ENCODE peak calls at places on chromosomes 7 and 10, in six cellular contexts. O is stomach, S is SJSA1, K is hepatocyte, Z is neuronal stem cell, B is lower leg skin. Q is an unnamed sample.

GRCh38 chr10:70320751-70321150 is 36.9 kb upstream of the NPFFR1 start:
- DNase-seq in O (no peak), K (no peak), B (no peak), Z (no peak), S (no peak), Q (no peak)

GRCh38 chr10:70125918-70126590 is 6.6 kb downstream of the AIFM2 start:
- DNase-seq in Z (no peak), K (no peak), B (no peak), S (no peak), O (no peak), Q (no peak)

GRCh38 chr7:47470567-47471357 is 111.1 kb downstream of the TNS3 start:
- DNase-seq in B (no peak), Z (no peak), O (peak), S (no peak), K (peak), Q (no peak)

GRCh38 chr7:131513245-131514061 is 43.0 kb downstream of the PODXL start:
- DNase-seq in K (peak), O (peak), S (peak), Z (peak), B (peak), Q (peak)

GRCh38 chr10:115956225-115957009 is 316.6 kb downstream of the GFRA1 start:
- DNase-seq in K (no peak), O (no peak), S (no peak), B (no peak), Z (no peak), Q (peak)

GRCh38 chr10:116084166-116084565 is 188.8 kb downstream of the GFRA1 start:
- DNase-seq in K (no peak), B (no peak), Z (no peak), S (no peak), O (no peak), Q (no peak)

GRCh38 chr7:746074-747061 is 19.3 kb upstream of the PRKAR1B start:
- DNase-seq in Z (no peak), K (no peak), O (no peak), B (no peak), S (no peak), Q (no peak)

GRCh38 chr7:130996841-130997231 is 262.8 kb upstream of the KLF14 start:
- DNase-seq in Z (no peak), K (peak), O (peak), S (no peak), B (no peak), Q (peak)

GRCh38 chr7:45712057-45712689 is 138.0 kb downstream of the ADCY1 start:
- DNase-seq in O (no peak), S (peak), K (peak), B (no peak), Z (no peak), Q (no peak)

GRCh38 chr10:122981066-122981464 is 864 bp downstream of the PSTK start:
- DNase-seq in K (peak), B (no peak), Z (peak), S (no peak), O (no peak), Q (peak)

GRCh38 chr10:99859585-99859984 is 77.1 kb downstream of the ABCC2 start:
- DNase-seq in O (no peak), Z (no peak), K (peak), S (no peak), B (no peak), Q (no peak)

GRCh38 chr10:119207713-119208552 is 562 bp downstream of the GRK5 start:
- DNase-seq in O (peak), B (peak), S (peak), K (peak), Z (peak), Q (peak)

GRCh38 chr10:14587540-14588083 is 187.1 kb downstream of the FAM107B start:
- DNase-seq in B (no peak), O (no peak), Z (no peak), K (no peak), S (no peak), Q (no peak)

GRCh38 chr7:82109288-82109687 is 334.3 kb downstream of the CACNA2D1 start:
- DNase-seq in S (no peak), O (no peak), B (no peak), Z (no peak), K (no peak), Q (peak)

GRCh38 chr7:133887459-133887858 is 239.7 kb upstream of the LRGUK start:
- DNase-seq in K (no peak), Z (no peak), B (no peak), S (no peak), O (no peak), Q (no peak)

GRCh38 chr10:49841615-49842180 is 79.6 kb upstream of the OGDHL start:
- DNase-seq in S (no peak), B (no peak), Z (no peak), O (no peak), K (no peak), Q (no peak)

GRCh38 chr10:43308986-43309385 is 42.1 kb upstream of the RASGEF1A start:
- DNase-seq in S (no peak), K (no peak), B (no peak), O (no peak), Z (no peak), Q (no peak)

GRCh38 chr10:33032354-33033254 is 74.6 kb upstream of the ITGB1 start:
- DNase-seq in O (no peak), S (no peak), K (no peak), Z (no peak), B (no peak), Q (peak)

GRCh38 chr10:73814896-73815718 is 3.7 kb upstream of the NDST2 start:
- DNase-seq in S (no peak), Z (no peak), O (no peak), B (no peak), K (no peak), Q (peak)

GRCh38 chr7:108525327-108525984 is 479 bp downstream of the PNPLA8 start:
- DNase-seq in K (peak), S (no peak), Z (no peak), B (no peak), O (no peak), Q (peak)

GRCh38 chr7:120014920-120015465 is 258.0 kb upstream of the KCND2 start:
- DNase-seq in S (no peak), Z (peak), B (no peak), O (no peak), K (no peak), Q (no peak)

GRCh38 chr7:80749270-80749669 is 110.8 kb downstream of the CD36 start:
- DNase-seq in S (no peak), Z (no peak), O (no peak), B (no peak), K (no peak), Q (no peak)

GRCh38 chr7:70044525-70044924 is 446.2 kb downstream of the AUTS2 start:
- DNase-seq in K (no peak), O (no peak), Z (no peak), S (no peak), B (no peak), Q (no peak)

GRCh38 chr10:60237977-60238376 is 151.7 kb downstream of the ANK3 start:
- DNase-seq in K (no peak), O (no peak), S (no peak), B (no peak), Z (no peak), Q (peak)

GRCh38 chr7:24793982-24794648 is 36.9 kb upstream of the GSDME start:
- DNase-seq in K (no peak), Z (no peak), B (no peak), O (no peak), S (no peak), Q (no peak)

GRCh38 chr7:145860809-145861208 is 255.8 kb upstream of the CNTNAP2 start:
- DNase-seq in Z (no peak), B (no peak), K (no peak), O (no peak), S (no peak), Q (no peak)

DNA sequence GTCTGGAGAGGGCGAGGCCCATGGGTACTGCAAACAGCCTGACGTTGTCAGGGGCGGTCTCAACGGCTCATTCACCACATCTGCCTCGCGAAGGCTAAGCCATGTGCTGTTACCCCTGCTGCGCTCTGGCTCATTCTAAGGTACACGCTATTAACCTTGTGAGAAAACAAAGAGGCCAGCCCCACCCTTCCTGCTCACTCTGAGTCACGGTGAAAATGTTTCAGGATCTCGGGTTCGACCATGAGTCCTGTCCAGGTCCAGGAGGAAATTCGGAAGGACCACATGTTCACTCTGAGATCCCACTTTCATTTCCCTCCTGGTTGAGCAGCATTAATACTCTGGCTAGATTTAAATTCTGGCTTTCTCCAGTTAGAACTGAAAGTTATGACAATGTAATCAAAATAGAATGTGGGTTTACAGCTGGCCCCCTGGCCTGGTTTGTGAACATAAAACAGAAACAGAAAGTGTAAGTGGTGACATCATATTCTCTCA is 55.2 kb downstream of the EGFR start:
- DNase-seq in O (peak), S (peak), K (peak), B (no peak), Z (no peak), Q (peak)
- H3K4me3 ChIP-seq in O (no peak), S (peak), K (no peak), B (no peak), Z (no peak), Q (no peak)

DNA sequence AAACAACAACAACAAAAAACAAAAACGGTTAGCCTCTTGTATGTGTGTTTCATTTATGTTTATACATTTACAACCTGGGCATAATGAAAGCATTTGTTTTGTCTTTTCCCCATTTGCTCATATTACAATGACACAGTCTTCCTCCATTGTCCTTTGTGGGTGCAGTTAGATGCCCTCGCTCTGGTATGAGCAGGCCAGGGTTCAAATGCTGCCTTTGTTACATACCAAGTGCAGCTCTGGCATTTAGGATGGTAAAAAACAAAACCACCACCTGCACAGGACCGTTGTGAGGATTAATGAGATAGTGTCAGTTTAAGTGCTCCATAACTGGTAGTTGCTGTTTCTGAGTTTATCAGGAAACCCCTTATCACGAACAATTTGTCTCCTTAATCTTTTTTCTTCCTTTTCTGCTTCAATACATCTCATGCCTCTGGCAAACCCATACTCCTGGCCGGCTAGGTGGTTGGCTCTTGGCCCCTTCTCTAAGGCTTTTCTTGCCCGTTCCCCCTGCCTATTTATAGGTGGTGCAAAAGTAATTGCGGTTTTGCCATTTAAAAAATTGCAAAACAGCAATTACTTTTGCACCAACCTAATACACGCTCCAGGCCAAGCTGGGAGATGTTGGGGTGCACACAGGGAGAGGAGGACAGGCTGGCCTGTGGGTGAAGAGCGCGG is 18.6 kb upstream of the TMEM225B start:
- DNase-seq in S (no peak), O (no peak), Z (no peak), K (no peak), B (peak), Q (no peak)
- H3K4me3 ChIP-seq in S (no peak), O (peak), Z (peak), K (peak), B (peak), Q (peak)

DNA sequence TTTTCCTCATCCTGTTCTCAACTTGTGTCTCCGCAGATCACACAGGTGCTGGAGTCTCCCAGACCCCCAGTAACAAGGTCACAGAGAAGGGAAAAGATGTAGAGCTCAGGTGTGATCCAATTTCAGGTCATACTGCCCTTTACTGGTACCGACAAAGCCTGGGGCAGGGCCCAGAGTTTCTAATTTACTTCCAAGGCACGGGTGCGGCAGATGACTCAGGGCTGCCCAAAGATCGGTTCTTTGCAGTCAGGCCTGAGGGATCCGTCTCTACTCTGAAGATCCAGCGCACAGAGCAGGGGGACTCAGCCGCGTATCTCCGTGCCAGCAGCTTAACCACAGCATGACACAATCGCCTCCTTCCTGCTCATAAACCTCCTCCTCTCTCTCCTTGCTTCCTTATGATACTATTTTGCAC is 126.7 kb upstream of the PRSS58 start:
- DNase-seq in B (no peak), O (no peak), Z (no peak), K (no peak), S (peak), Q (peak)
- H3K4me3 ChIP-seq in B (no peak), O (no peak), Z (no peak), K (no peak), S (no peak), Q (no peak)

DNA sequence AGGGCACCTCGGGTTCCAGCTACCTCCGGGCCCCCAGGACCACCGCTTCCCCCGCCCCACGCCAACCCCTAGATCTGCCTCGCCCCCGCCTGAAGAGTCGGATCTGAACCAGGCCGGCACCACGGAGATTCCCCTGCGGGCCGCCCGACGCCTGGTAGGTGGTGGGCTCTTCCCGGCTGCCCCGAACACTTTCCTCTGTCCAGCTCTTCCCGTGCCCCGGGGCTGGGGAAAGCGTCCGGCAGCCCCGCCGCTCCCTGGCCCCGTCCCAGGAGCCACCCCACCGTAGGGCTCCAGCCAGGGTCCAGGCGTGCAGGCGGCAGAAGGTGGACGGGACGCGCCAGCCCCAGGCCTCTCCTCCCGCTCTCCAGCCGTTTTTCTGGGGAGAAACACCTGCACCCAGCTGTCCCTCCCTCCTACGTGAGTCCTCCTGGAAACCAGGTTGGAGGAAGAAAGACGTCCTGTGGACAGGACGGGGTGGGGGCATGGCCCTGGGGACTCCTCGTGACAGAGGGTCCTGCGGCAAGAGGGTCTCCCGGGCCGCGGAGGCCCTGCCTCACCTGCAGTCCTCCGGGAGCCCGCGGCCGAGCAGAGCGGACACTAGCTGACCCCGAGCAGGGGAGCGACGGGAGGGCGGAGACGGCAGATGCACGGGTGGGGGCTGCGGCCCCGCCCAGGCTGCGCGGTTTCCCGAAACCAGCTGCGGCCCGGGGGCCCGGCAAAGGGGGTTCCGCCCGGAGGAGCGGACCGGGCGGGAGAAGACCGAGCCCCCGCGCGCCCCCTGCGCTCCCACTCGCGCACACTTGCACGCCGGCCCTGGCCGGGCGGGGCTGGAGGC is at the start of gene TMEM176B:
- DNase-seq in O (no peak), K (peak), Z (no peak), B (peak), S (no peak), Q (no peak)
- H3K4me3 ChIP-seq in O (peak), K (peak), Z (peak), B (peak), S (no peak), Q (no peak)

DNA sequence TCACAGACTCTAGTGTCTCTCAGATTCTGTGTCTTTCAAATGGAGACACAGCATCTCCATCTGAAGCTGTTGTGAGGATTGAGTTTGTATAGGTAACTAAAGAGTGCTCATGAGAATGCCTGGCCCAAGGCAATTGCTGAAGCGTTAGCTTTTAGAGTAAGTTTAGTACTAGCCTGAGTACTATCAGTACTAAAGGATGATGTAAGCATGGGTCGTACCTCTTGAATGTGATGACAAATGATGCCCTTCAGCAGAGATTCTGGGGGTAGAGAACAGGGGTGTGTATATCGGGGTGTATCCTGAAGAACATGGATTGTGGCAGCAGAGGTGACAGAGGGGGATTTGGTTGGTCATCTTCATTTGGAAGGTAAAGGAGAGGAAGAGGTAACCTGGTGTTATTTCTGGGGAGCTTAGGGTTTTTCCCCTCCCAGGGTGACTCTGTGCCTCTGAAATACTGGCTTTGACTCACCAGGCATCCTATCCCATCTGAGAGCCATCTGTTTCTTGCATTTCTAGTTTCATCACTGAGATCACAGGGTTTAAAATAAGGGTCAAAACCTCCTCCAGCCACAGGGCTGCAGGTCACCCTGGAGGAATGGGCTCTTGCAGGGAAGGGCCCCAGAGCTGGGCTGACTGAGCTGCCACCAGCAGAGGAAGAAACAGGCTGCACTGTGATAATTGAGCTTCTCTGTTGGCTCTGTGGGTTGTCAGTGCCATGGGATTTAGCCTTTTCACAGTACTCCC is 756.0 kb downstream of the KCNMA1 start:
- DNase-seq in O (no peak), S (no peak), Z (no peak), K (no peak), B (no peak), Q (peak)
- H3K4me3 ChIP-seq in O (no peak), S (no peak), Z (no peak), K (no peak), B (no peak), Q (no peak)

Q was measured in epithelial cell of esophagus.